ENCODE peak calls at places on chromosomes 2 and 18, in five cellular contexts. One of them, this sample, is unnamed.

GRCh38 chr2:222959358-222959757 is 92.6 kb upstream of the KCNE4 start:
- DNase-seq in HCT116: peak; percentile 55
- DNase-seq in CD4-positive, alpha-beta T cell: no peak
- DNase-seq in H9: peak; percentile 76
- DNase-seq in adipocyte: peak; percentile 90
- DNase-seq in this sample: no peak

GRCh38 chr2:117983040-117983439 is 30.8 kb downstream of the CCDC93 start:
- DNase-seq in HCT116: no peak
- DNase-seq in CD4-positive, alpha-beta T cell: no peak
- DNase-seq in H9: no peak
- DNase-seq in adipocyte: no peak
- DNase-seq in this sample: no peak

GRCh38 chr2:85754313-85755095 is 713 bp downstream of the ATOH8 start:
- DNase-seq in H9: peak; percentile 65
- DNase-seq in CD4-positive, alpha-beta T cell: peak; percentile 9
- DNase-seq in HCT116: no peak
- DNase-seq in adipocyte: peak; percentile 66
- DNase-seq in this sample: no peak

GRCh38 chr2:176614930-176615329 is 345.7 kb downstream of the MTX2 start:
- DNase-seq in HCT116: no peak
- DNase-seq in H9: no peak
- DNase-seq in CD4-positive, alpha-beta T cell: no peak
- DNase-seq in adipocyte: no peak
- DNase-seq in this sample: no peak

GRCh38 chr2:240433973-240434727 is 1.3 kb upstream of the GPC1 start:
- DNase-seq in HCT116: peak; percentile 81
- DNase-seq in H9: peak; percentile 24
- DNase-seq in CD4-positive, alpha-beta T cell: no peak
- DNase-seq in adipocyte: peak; percentile 86
- DNase-seq in this sample: peak; percentile 6

GRCh38 chr2:134216152-134216829 is 37.6 kb upstream of the MGAT5 start:
- DNase-seq in HCT116: no peak
- DNase-seq in CD4-positive, alpha-beta T cell: no peak
- DNase-seq in H9: no peak
- DNase-seq in adipocyte: no peak
- DNase-seq in this sample: no peak

GRCh38 chr2:15989559-15989958 is 49.2 kb downstream of the MYCN start:
- DNase-seq in HCT116: no peak
- DNase-seq in adipocyte: no peak
- DNase-seq in H9: no peak
- DNase-seq in CD4-positive, alpha-beta T cell: no peak
- DNase-seq in this sample: no peak

GRCh38 chr2:157838442-157839161 is 37.5 kb downstream of the ACVR1 start:
- DNase-seq in CD4-positive, alpha-beta T cell: no peak
- DNase-seq in H9: no peak
- DNase-seq in adipocyte: peak; percentile 88
- DNase-seq in HCT116: peak; percentile 68
- DNase-seq in this sample: no peak

GRCh38 chr2:66433945-66434678 is 813 bp upstream of the MEIS1 start:
- DNase-seq in CD4-positive, alpha-beta T cell: no peak
- DNase-seq in HCT116: no peak
- DNase-seq in adipocyte: peak; percentile 85
- DNase-seq in H9: peak; percentile 63
- DNase-seq in this sample: no peak

GRCh38 chr2:148534416-148535205 is 109.9 kb upstream of the EPC2 start:
- DNase-seq in adipocyte: peak; percentile 6
- DNase-seq in H9: no peak
- DNase-seq in CD4-positive, alpha-beta T cell: no peak
- DNase-seq in HCT116: no peak
- DNase-seq in this sample: no peak

GRCh38 chr2:178225011-178225817 is 30.9 kb downstream of the OSBPL6 start:
- DNase-seq in HCT116: no peak
- DNase-seq in H9: no peak
- DNase-seq in adipocyte: peak; percentile 19
- DNase-seq in CD4-positive, alpha-beta T cell: no peak
- DNase-seq in this sample: no peak

GRCh38 chr2:25558262-25558661 is 115.1 kb downstream of the DTNB start:
- DNase-seq in CD4-positive, alpha-beta T cell: no peak
- DNase-seq in HCT116: no peak
- DNase-seq in H9: no peak
- DNase-seq in adipocyte: peak; percentile 57
- DNase-seq in this sample: no peak

GRCh38 chr2:128498086-128498485 is 179.4 kb upstream of the HS6ST1 start:
- DNase-seq in adipocyte: no peak
- DNase-seq in H9: no peak
- DNase-seq in HCT116: no peak
- DNase-seq in CD4-positive, alpha-beta T cell: no peak
- DNase-seq in this sample: no peak

GRCh38 chr2:30775833-30776232 is 31.4 kb downstream of the CAPN13 start:
- DNase-seq in CD4-positive, alpha-beta T cell: no peak
- DNase-seq in HCT116: no peak
- DNase-seq in adipocyte: no peak
- DNase-seq in H9: peak; percentile 9
- DNase-seq in this sample: no peak

GRCh38 chr2:234291765-234292204 is 205.1 kb downstream of the ARL4C start:
- DNase-seq in CD4-positive, alpha-beta T cell: no peak
- DNase-seq in adipocyte: peak; percentile 51
- DNase-seq in HCT116: no peak
- DNase-seq in H9: no peak
- DNase-seq in this sample: no peak

GRCh38 chr2:145644820-145645302 is 1124.9 kb upstream of the ZEB2 start:
- DNase-seq in HCT116: no peak
- DNase-seq in H9: no peak
- DNase-seq in CD4-positive, alpha-beta T cell: no peak
- DNase-seq in adipocyte: no peak
- DNase-seq in this sample: no peak

GRCh38 chr2:63712748-63713147 is 124.0 kb downstream of the MDH1 start:
- DNase-seq in H9: no peak
- DNase-seq in HCT116: no peak
- DNase-seq in adipocyte: peak; percentile 44
- DNase-seq in CD4-positive, alpha-beta T cell: no peak
- DNase-seq in this sample: no peak

GRCh38 chr18:52341617-52342381 is 1.8 kb downstream of the DCC start:
- DNase-seq in adipocyte: peak; percentile 62
- DNase-seq in HCT116: no peak
- DNase-seq in CD4-positive, alpha-beta T cell: no peak
- DNase-seq in H9: peak; percentile 58
- DNase-seq in this sample: no peak

GRCh38 chr2:7539077-7539476 is 621.9 kb downstream of the RNF144A start:
- DNase-seq in H9: no peak
- DNase-seq in adipocyte: no peak
- DNase-seq in CD4-positive, alpha-beta T cell: no peak
- DNase-seq in HCT116: no peak
- DNase-seq in this sample: no peak

GRCh38 chr2:27572439-27572838 is 10.4 kb upstream of the ZNF512 start:
- DNase-seq in HCT116: no peak
- DNase-seq in H9: no peak
- DNase-seq in adipocyte: no peak
- DNase-seq in CD4-positive, alpha-beta T cell: no peak
- DNase-seq in this sample: no peak

GRCh38 chr2:27573452-27573851 is 9.4 kb upstream of the ZNF512 start:
- DNase-seq in adipocyte: peak; percentile 18
- DNase-seq in H9: no peak
- DNase-seq in CD4-positive, alpha-beta T cell: no peak
- DNase-seq in HCT116: no peak
- DNase-seq in this sample: no peak

GRCh38 chr2:27571681-27572080 is 11.2 kb upstream of the ZNF512 start:
- DNase-seq in adipocyte: no peak
- DNase-seq in CD4-positive, alpha-beta T cell: no peak
- DNase-seq in H9: no peak
- DNase-seq in HCT116: no peak
- DNase-seq in this sample: no peak

GRCh38 chr2:27571197-27571596 is 11.6 kb upstream of the ZNF512 start:
- DNase-seq in adipocyte: no peak
- DNase-seq in HCT116: no peak
- DNase-seq in H9: no peak
- DNase-seq in CD4-positive, alpha-beta T cell: no peak
- DNase-seq in this sample: no peak

GRCh38 chr2:27572998-27573429 is 9.8 kb upstream of the ZNF512 start:
- DNase-seq in CD4-positive, alpha-beta T cell: no peak
- DNase-seq in H9: no peak
- DNase-seq in adipocyte: no peak
- DNase-seq in HCT116: no peak
- DNase-seq in this sample: no peak
- H3K9me3 ChIP-seq in CD4-positive, alpha-beta T cell: peaks cover 13% of the 10 kb centered on the region
- H3K9me3 ChIP-seq in H9: peaks cover 7% of the 10 kb centered on the region
- H3K9me3 ChIP-seq in adipocyte: peaks cover 39% of the 10 kb centered on the region
- H3K9me3 ChIP-seq in HCT116: no peaks in the 10 kb centered on the region
- H3K9me3 ChIP-seq in this sample: no peaks in the 10 kb centered on the region

GRCh38 chr2:81148323-81148722 is 843.8 kb upstream of the LRRTM1 start:
- DNase-seq in H9: no peak
- DNase-seq in HCT116: no peak
- DNase-seq in CD4-positive, alpha-beta T cell: no peak
- DNase-seq in adipocyte: no peak
- DNase-seq in this sample: no peak
- H3K9me3 ChIP-seq in H9: no peaks in the 10 kb centered on the region
- H3K9me3 ChIP-seq in HCT116: no peaks in the 10 kb centered on the region
- H3K9me3 ChIP-seq in CD4-positive, alpha-beta T cell: no peaks in the 10 kb centered on the region
- H3K9me3 ChIP-seq in adipocyte: no peaks in the 10 kb centered on the region
- H3K9me3 ChIP-seq in this sample: no peaks in the 10 kb centered on the region

GRCh38 chr18:31979714-31980113 is 36.8 kb upstream of the TRAPPC8 start:
- DNase-seq in H9: no peak
- DNase-seq in HCT116: no peak
- DNase-seq in adipocyte: no peak
- DNase-seq in CD4-positive, alpha-beta T cell: no peak
- DNase-seq in this sample: no peak

GRCh38 chr18:31978616-31979015 is 35.7 kb upstream of the TRAPPC8 start:
- DNase-seq in adipocyte: no peak
- DNase-seq in HCT116: no peak
- DNase-seq in CD4-positive, alpha-beta T cell: no peak
- DNase-seq in H9: no peak
- DNase-seq in this sample: no peak

GRCh38 chr18:31973929-31974546 is 31.1 kb upstream of the TRAPPC8 start:
- DNase-seq in HCT116: no peak
- DNase-seq in H9: no peak
- DNase-seq in CD4-positive, alpha-beta T cell: no peak
- DNase-seq in adipocyte: no peak
- DNase-seq in this sample: no peak

GRCh38 chr18:31976242-31976641 is 33.3 kb upstream of the TRAPPC8 start:
- DNase-seq in HCT116: no peak
- DNase-seq in H9: no peak
- DNase-seq in CD4-positive, alpha-beta T cell: no peak
- DNase-seq in adipocyte: no peak
- DNase-seq in this sample: no peak

DNA sequence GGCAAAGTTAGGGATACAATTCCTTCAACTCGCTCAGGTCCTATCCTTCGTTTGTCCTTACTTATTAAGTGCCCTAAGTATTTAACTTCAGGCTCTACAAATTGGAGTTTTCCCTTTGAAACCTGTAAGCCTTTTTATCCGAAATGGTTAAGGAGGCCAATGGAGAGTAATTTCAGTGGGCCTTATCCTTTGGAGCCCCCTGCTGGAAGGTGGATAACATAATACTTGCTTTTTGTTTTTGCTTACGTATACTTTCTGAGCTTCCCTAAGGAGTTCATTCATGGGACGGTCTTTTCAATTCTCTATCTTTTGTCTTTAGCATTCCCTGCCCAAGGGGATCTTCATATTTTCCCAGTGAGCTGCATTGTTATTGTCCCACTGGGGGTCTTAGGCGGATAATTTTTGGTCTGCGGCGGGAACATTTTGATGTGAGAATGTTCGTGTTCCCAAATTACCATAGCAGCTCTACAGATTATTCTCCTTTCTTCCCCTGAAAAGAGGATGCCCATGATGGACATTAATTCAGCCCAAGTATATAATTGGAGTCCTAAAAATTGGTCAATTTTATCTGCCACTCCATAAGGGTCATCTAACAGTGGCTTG is 34.4 kb upstream of the TRAPPC8 start:
- DNase-seq in adipocyte: peak; percentile 65
- DNase-seq in HCT116: peak; percentile 54
- DNase-seq in H9: peak; percentile 70
- DNase-seq in CD4-positive, alpha-beta T cell: no peak
- DNase-seq in this sample: no peak
- H3K9me3 ChIP-seq in adipocyte: peaks cover 35% of the 10 kb centered on the region
- H3K9me3 ChIP-seq in HCT116: peaks cover 33% of the 10 kb centered on the region
- H3K9me3 ChIP-seq in H9: peaks cover 6% of the 10 kb centered on the region
- H3K9me3 ChIP-seq in CD4-positive, alpha-beta T cell: peaks cover 39% of the 10 kb centered on the region
- H3K9me3 ChIP-seq in this sample: no peaks in the 10 kb centered on the region

DNA sequence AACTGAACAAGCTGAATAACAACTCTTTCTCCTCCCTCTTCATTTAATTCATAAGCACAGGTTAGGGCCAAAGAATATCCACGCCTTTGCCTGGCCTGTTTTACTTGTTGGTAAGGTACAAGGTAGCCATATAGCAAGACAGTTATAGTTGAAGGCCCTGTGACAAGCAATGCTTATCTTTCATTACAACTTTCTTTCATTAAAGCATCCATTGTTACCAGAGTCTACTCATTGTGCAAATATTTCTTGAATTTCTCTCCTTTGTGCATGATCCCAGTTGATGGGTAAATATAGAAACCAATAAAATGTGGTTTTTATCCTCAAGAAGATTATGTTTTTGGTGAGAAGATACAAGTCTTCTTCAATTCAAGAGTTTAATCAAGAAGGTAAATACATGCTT is 140.2 kb downstream of the UBE2E3 start:
- DNase-seq in H9: no peak
- DNase-seq in CD4-positive, alpha-beta T cell: no peak
- DNase-seq in HCT116: no peak
- DNase-seq in adipocyte: no peak
- DNase-seq in this sample: no peak
- H3K9me3 ChIP-seq in H9: no peaks in the 10 kb centered on the region
- H3K9me3 ChIP-seq in CD4-positive, alpha-beta T cell: no peaks in the 10 kb centered on the region
- H3K9me3 ChIP-seq in HCT116: no peaks in the 10 kb centered on the region
- H3K9me3 ChIP-seq in adipocyte: no peaks in the 10 kb centered on the region
- H3K9me3 ChIP-seq in this sample: no peaks in the 10 kb centered on the region

GRCh38 chr18:9047715-9048114 is 54.8 kb upstream of the NDUFV2 start:
- DNase-seq in adipocyte: no peak
- DNase-seq in CD4-positive, alpha-beta T cell: no peak
- DNase-seq in HCT116: no peak
- DNase-seq in H9: no peak
- DNase-seq in this sample: no peak

GRCh38 chr18:9043581-9043980 is 58.9 kb upstream of the NDUFV2 start:
- DNase-seq in HCT116: no peak
- DNase-seq in CD4-positive, alpha-beta T cell: no peak
- DNase-seq in H9: no peak
- DNase-seq in adipocyte: no peak
- DNase-seq in this sample: no peak

GRCh38 chr18:9049495-9049809 is 53.0 kb upstream of the NDUFV2 start:
- DNase-seq in CD4-positive, alpha-beta T cell: no peak
- DNase-seq in adipocyte: no peak
- DNase-seq in HCT116: no peak
- DNase-seq in H9: no peak
- DNase-seq in this sample: no peak

GRCh38 chr18:9053814-9054213 is 48.7 kb upstream of the NDUFV2 start:
- DNase-seq in CD4-positive, alpha-beta T cell: no peak
- DNase-seq in adipocyte: no peak
- DNase-seq in H9: no peak
- DNase-seq in HCT116: no peak
- DNase-seq in this sample: no peak

GRCh38 chr18:9048808-9049494 is 53.5 kb upstream of the NDUFV2 start:
- DNase-seq in CD4-positive, alpha-beta T cell: no peak
- DNase-seq in adipocyte: no peak
- DNase-seq in HCT116: no peak
- DNase-seq in H9: no peak
- DNase-seq in this sample: no peak
- H3K9me3 ChIP-seq in CD4-positive, alpha-beta T cell: peaks cover 6% of the 10 kb centered on the region
- H3K9me3 ChIP-seq in adipocyte: peaks cover 16% of the 10 kb centered on the region
- H3K9me3 ChIP-seq in HCT116: peaks cover 10% of the 10 kb centered on the region
- H3K9me3 ChIP-seq in H9: no peaks in the 10 kb centered on the region
- H3K9me3 ChIP-seq in this sample: no peaks in the 10 kb centered on the region

This sample was measured in T-helper 17 cell.